ENCODE peak calls at places on chromosomes 16 and 17, in seven cellular contexts. One of them, this sample, is unnamed.

GRCh38 chr16:73405851-73406250 is 357.9 kb upstream of the ZFHX3 start:
- DNase-seq in heart right ventricle: no peak
- DNase-seq in MM.1S: no peak
- DNase-seq in breast epithelium: no peak
- DNase-seq in upper lobe of right lung: no peak
- DNase-seq in neural progenitor cell: no peak
- DNase-seq in fibroblast of lung: no peak
- DNase-seq in this sample: no peak

GRCh38 chr17:61380217-61380835 is 19.3 kb upstream of the TBX2 start:
- DNase-seq in breast epithelium: no peak
- DNase-seq in upper lobe of right lung: no peak
- DNase-seq in fibroblast of lung: no peak
- DNase-seq in neural progenitor cell: no peak
- DNase-seq in heart right ventricle: no peak
- DNase-seq in MM.1S: no peak
- DNase-seq in this sample: peak

GRCh38 chr17:67420994-67421393 is 43.9 kb downstream of the PITPNC1 start:
- DNase-seq in upper lobe of right lung: no peak
- DNase-seq in neural progenitor cell: no peak
- DNase-seq in MM.1S: no peak
- DNase-seq in breast epithelium: no peak
- DNase-seq in heart right ventricle: no peak
- DNase-seq in fibroblast of lung: peak
- DNase-seq in this sample: no peak

GRCh38 chr17:39144414-39144813 is 7.0 kb downstream of the PLXDC1 start:
- DNase-seq in MM.1S: no peak
- DNase-seq in heart right ventricle: peak
- DNase-seq in fibroblast of lung: peak
- DNase-seq in upper lobe of right lung: peak
- DNase-seq in neural progenitor cell: no peak
- DNase-seq in breast epithelium: peak
- DNase-seq in this sample: peak

GRCh38 chr16:54076006-54076504 is 210.5 kb downstream of the IRX3 start:
- DNase-seq in fibroblast of lung: no peak
- DNase-seq in neural progenitor cell: no peak
- DNase-seq in breast epithelium: no peak
- DNase-seq in heart right ventricle: no peak
- DNase-seq in upper lobe of right lung: no peak
- DNase-seq in MM.1S: no peak
- DNase-seq in this sample: no peak

GRCh38 chr17:75738218-75738802 is 17.1 kb downstream of the ITGB4 start:
- DNase-seq in heart right ventricle: no peak
- DNase-seq in fibroblast of lung: no peak
- DNase-seq in MM.1S: no peak
- DNase-seq in neural progenitor cell: no peak
- DNase-seq in upper lobe of right lung: no peak
- DNase-seq in breast epithelium: no peak
- DNase-seq in this sample: no peak

GRCh38 chr16:30031477-30031918 is 427 bp upstream of the TLCD3B start:
- DNase-seq in neural progenitor cell: no peak
- DNase-seq in upper lobe of right lung: no peak
- DNase-seq in fibroblast of lung: no peak
- DNase-seq in breast epithelium: no peak
- DNase-seq in MM.1S: no peak
- DNase-seq in heart right ventricle: no peak
- DNase-seq in this sample: no peak

GRCh38 chr17:58156839-58157803 is 8.9 kb downstream of the OR4D1 start:
- DNase-seq in MM.1S: no peak
- DNase-seq in fibroblast of lung: peak
- DNase-seq in upper lobe of right lung: peak
- DNase-seq in neural progenitor cell: peak
- DNase-seq in breast epithelium: no peak
- DNase-seq in heart right ventricle: no peak
- DNase-seq in this sample: peak

GRCh38 chr16:77330332-77331043 is 104.3 kb downstream of the ADAMTS18 start:
- DNase-seq in MM.1S: no peak
- DNase-seq in upper lobe of right lung: no peak
- DNase-seq in breast epithelium: no peak
- DNase-seq in neural progenitor cell: peak
- DNase-seq in heart right ventricle: no peak
- DNase-seq in fibroblast of lung: no peak
- DNase-seq in this sample: no peak

GRCh38 chr17:6085812-6086211 is 15.6 kb downstream of the WSCD1 start:
- DNase-seq in breast epithelium: no peak
- DNase-seq in heart right ventricle: no peak
- DNase-seq in upper lobe of right lung: no peak
- DNase-seq in fibroblast of lung: no peak
- DNase-seq in MM.1S: no peak
- DNase-seq in neural progenitor cell: no peak
- DNase-seq in this sample: no peak

GRCh38 chr17:15649861-15650391 is 30.4 kb upstream of the FBXW10B start:
- DNase-seq in MM.1S: no peak
- DNase-seq in breast epithelium: peak
- DNase-seq in neural progenitor cell: no peak
- DNase-seq in heart right ventricle: peak
- DNase-seq in fibroblast of lung: peak
- DNase-seq in upper lobe of right lung: no peak
- DNase-seq in this sample: peak
- H3K27ac ChIP-seq in MM.1S: no peak
- H3K27ac ChIP-seq in breast epithelium: peak
- H3K27ac ChIP-seq in neural progenitor cell: no peak
- H3K27ac ChIP-seq in heart right ventricle: peak
- H3K27ac ChIP-seq in fibroblast of lung: peak
- H3K27ac ChIP-seq in upper lobe of right lung: peak
- H3K27ac ChIP-seq in this sample: peak

GRCh38 chr17:48522990-48523389 is 7.8 kb downstream of the HOXB1 start:
- DNase-seq in neural progenitor cell: no peak
- DNase-seq in fibroblast of lung: no peak
- DNase-seq in upper lobe of right lung: no peak
- DNase-seq in breast epithelium: no peak
- DNase-seq in MM.1S: no peak
- DNase-seq in heart right ventricle: no peak
- DNase-seq in this sample: no peak
- TF ChIP-seq CTCF in neural progenitor cell: peak
- TF ChIP-seq CTCF in fibroblast of lung: peak
- TF ChIP-seq CTCF in upper lobe of right lung: no peak
- TF ChIP-seq CTCF in breast epithelium: no peak
- TF ChIP-seq CTCF in MM.1S: no peak
- TF ChIP-seq CTCF in heart right ventricle: no peak
- TF ChIP-seq CTCF in this sample: no peak

DNA sequence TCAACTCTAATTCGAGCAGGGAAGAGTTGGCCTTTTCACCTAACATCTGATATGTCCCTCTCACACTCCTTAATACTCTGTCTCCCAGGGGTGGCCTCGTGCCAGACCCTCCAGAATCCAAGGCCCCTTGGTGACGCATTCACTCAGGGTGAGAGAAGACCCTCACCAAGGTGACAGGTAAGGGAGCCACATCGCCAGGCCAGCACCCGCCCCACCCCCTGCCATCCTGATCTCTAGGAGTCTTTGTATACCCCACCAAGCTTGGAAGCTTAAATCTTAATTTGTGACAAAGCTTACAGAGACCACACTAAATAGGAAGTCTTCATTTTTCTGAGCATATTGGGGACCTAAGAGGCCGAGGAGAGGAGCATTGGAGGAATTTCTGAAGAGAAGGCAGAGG is 286.1 kb downstream of the IRF8 start:
- DNase-seq in heart right ventricle: no peak
- DNase-seq in upper lobe of right lung: no peak
- DNase-seq in fibroblast of lung: no peak
- DNase-seq in MM.1S: no peak
- DNase-seq in neural progenitor cell: no peak
- DNase-seq in breast epithelium: no peak
- DNase-seq in this sample: no peak
- H3K27ac ChIP-seq in heart right ventricle: no peak
- H3K27ac ChIP-seq in upper lobe of right lung: no peak
- H3K27ac ChIP-seq in fibroblast of lung: no peak
- H3K27ac ChIP-seq in MM.1S: no peak
- H3K27ac ChIP-seq in neural progenitor cell: no peak
- H3K27ac ChIP-seq in breast epithelium: no peak
- H3K27ac ChIP-seq in this sample: no peak

GRCh38 chr17:81374890-81375289 is 20.4 kb upstream of the BAHCC1 start:
- DNase-seq in breast epithelium: no peak
- DNase-seq in fibroblast of lung: no peak
- DNase-seq in neural progenitor cell: no peak
- DNase-seq in MM.1S: no peak
- DNase-seq in upper lobe of right lung: no peak
- DNase-seq in heart right ventricle: no peak
- DNase-seq in this sample: no peak

GRCh38 chr17:81368623-81369022 is 26.6 kb upstream of the BAHCC1 start:
- DNase-seq in breast epithelium: no peak
- DNase-seq in MM.1S: no peak
- DNase-seq in heart right ventricle: no peak
- DNase-seq in neural progenitor cell: no peak
- DNase-seq in upper lobe of right lung: no peak
- DNase-seq in fibroblast of lung: no peak
- DNase-seq in this sample: peak

GRCh38 chr17:81370304-81370703 is 25.0 kb upstream of the BAHCC1 start:
- DNase-seq in upper lobe of right lung: no peak
- DNase-seq in fibroblast of lung: no peak
- DNase-seq in neural progenitor cell: no peak
- DNase-seq in breast epithelium: no peak
- DNase-seq in heart right ventricle: no peak
- DNase-seq in MM.1S: no peak
- DNase-seq in this sample: peak

GRCh38 chr17:81373536-81374160 is 21.6 kb upstream of the BAHCC1 start:
- DNase-seq in MM.1S: no peak
- DNase-seq in heart right ventricle: no peak
- DNase-seq in fibroblast of lung: no peak
- DNase-seq in breast epithelium: no peak
- DNase-seq in neural progenitor cell: no peak
- DNase-seq in upper lobe of right lung: no peak
- DNase-seq in this sample: peak

DNA sequence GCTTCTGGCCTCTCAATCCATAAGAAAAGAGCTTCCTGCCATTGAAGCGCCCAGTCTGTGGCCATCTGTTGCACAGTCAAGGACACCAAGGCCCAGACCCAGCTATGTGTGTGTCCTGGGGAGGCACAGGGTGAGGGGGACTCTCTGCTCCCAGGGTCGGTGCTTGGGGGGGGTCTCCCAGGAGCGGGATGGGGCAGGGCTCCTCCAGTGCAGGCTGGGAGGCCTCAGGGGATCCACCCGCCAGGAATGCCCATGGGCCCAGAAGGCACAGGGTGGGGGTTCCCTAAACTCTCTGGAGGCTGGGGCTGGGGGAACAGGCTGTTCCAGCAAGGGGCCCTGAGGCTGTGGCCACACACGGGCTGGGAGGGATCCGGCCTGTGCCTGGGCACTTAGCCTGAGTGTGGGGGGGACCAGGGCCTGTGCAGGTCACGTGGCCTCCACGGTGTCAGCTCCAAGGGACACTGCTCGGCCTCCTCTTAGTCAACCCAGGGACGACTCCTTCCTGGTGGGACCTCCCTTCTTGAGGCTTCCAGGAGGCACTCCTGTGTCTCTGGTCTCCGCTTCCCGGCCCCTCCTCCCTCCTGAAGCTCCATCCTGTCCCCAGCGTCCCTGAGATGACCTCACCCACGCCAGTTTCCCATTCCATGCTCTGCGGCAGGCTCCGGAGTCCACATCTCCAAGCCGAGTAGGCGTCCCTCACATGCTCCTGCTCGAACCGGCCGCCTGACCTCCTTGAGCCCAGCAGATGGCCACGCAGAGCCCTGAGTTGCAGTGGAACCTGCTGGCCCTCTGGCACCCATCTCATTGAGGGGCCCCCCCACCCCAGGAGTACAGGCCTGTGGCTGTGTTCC is 23.1 kb upstream of the BAHCC1 start:
- DNase-seq in fibroblast of lung: peak
- DNase-seq in MM.1S: no peak
- DNase-seq in heart right ventricle: peak
- DNase-seq in neural progenitor cell: peak
- DNase-seq in breast epithelium: no peak
- DNase-seq in upper lobe of right lung: no peak
- DNase-seq in this sample: peak
- TF ChIP-seq CTCF in fibroblast of lung: peak
- TF ChIP-seq CTCF in MM.1S: no peak
- TF ChIP-seq CTCF in heart right ventricle: peak
- TF ChIP-seq CTCF in neural progenitor cell: peak
- TF ChIP-seq CTCF in breast epithelium: no peak
- TF ChIP-seq CTCF in upper lobe of right lung: peak
- TF ChIP-seq CTCF in this sample: peak